ENCODE peak calls at places on chromosomes 1 and 21, in seven cellular contexts. C, U, G, K, Z, R and M are unnamed samples.

GRCh38 chr21:46161180-46161799 is 5.9 kb upstream of the FTCD start:
- DNase-seq in C (no peak), U (peak), G (no peak), K (no peak), Z (no peak), R (peak), M (no peak)

GRCh38 chr1:212229654-212230053 is 55.6 kb upstream of the PPP2R5A start:
- DNase-seq in C (no peak), U (peak), G (no peak), K (no peak), Z (no peak), R (no peak), M (no peak)

GRCh38 chr21:46096997-46097825 is 701 bp upstream of the COL6A2 start:
- DNase-seq in C (no peak), U (peak), G (no peak), K (no peak), Z (peak), R (peak), M (no peak)

GRCh38 chr1:201016943-201017827 is 6.3 kb downstream of the KIF21B start:
- DNase-seq in C (no peak), U (peak), G (no peak), K (no peak), Z (peak), R (no peak), M (no peak)

GRCh38 chr1:78424720-78425119 is 66.1 kb upstream of the PTGFR start:
- DNase-seq in C (no peak), U (no peak), G (no peak), K (no peak), Z (no peak), R (no peak), M (no peak)

GRCh38 chr1:241627453-241628329 is 12.5 kb downstream of the CHML start:
- DNase-seq in C (peak), U (peak), G (peak), K (no peak), Z (no peak), R (no peak), M (no peak)

GRCh38 chr1:174968750-174969244 is 30.9 kb upstream of the CACYBP start:
- DNase-seq in C (no peak), U (no peak), G (peak), K (no peak), Z (no peak), R (no peak), M (peak)

GRCh38 chr1:90616395-90616794 is 100.7 kb downstream of the BARHL2 start:
- DNase-seq in C (peak), U (peak), G (peak), K (no peak), Z (no peak), R (no peak), M (no peak)

GRCh38 chr1:11067716-11068495 is 8.1 kb upstream of the SRM start:
- DNase-seq in C (no peak), U (no peak), G (no peak), K (no peak), Z (peak), R (no peak), M (no peak)

GRCh38 chr1:95451054-95451453 is 217.0 kb downstream of the RWDD3 start:
- DNase-seq in C (peak), U (no peak), G (no peak), K (no peak), Z (no peak), R (no peak), M (no peak)

GRCh38 chr1:204331275-204331674 is 28.5 kb downstream of the PLEKHA6 start:
- DNase-seq in C (no peak), U (no peak), G (no peak), K (no peak), Z (peak), R (peak), M (no peak)

GRCh38 chr1:12100071-12100470 is 37.0 kb downstream of the TNFRSF8 start:
- DNase-seq in C (no peak), U (no peak), G (no peak), K (no peak), Z (no peak), R (no peak), M (no peak)

GRCh38 chr1:246748867-246749266 is 24.7 kb downstream of the SCCPDH start:
- DNase-seq in C (no peak), U (no peak), G (no peak), K (no peak), Z (no peak), R (peak), M (no peak)

GRCh38 chr1:225454733-225455132 is 26.9 kb upstream of the LBR start:
- DNase-seq in C (no peak), U (no peak), G (peak), K (no peak), Z (no peak), R (no peak), M (peak)

GRCh38 chr1:111672338-111672737 is 52.7 kb downstream of the RAP1A start:
- DNase-seq in C (peak), U (no peak), G (no peak), K (no peak), Z (no peak), R (no peak), M (no peak)

GRCh38 chr1:44571712-44572571 is 102.3 kb downstream of the TMEM53 start:
- DNase-seq in C (peak), U (peak), G (peak), K (no peak), Z (no peak), R (no peak), M (no peak)

GRCh38 chr1:16254263-16254948 is 17.4 kb upstream of the CPLANE2 start:
- DNase-seq in C (no peak), U (no peak), G (no peak), K (no peak), Z (no peak), R (no peak), M (no peak)

GRCh38 chr21:46153259-46154154 is 1.9 kb downstream of the FTCD start:
- DNase-seq in C (peak), U (peak), G (peak), K (no peak), Z (peak), R (peak), M (peak)

GRCh38 chr1:211822677-211823426 is 7.7 kb downstream of the LPGAT1 start:
- DNase-seq in C (no peak), U (no peak), G (no peak), K (no peak), Z (no peak), R (no peak), M (no peak)

GRCh38 chr1:155127672-155128468 is at the start of gene EFNA1:
- DNase-seq in C (peak), U (peak), G (peak), K (no peak), Z (peak), R (peak), M (peak)

GRCh38 chr1:64291931-64292330 is 88.5 kb downstream of the UBE2U start:
- DNase-seq in C (no peak), U (no peak), G (no peak), K (no peak), Z (no peak), R (no peak), M (no peak)

GRCh38 chr1:107574044-107574443 is 390.9 kb downstream of the VAV3 start:
- DNase-seq in C (no peak), U (no peak), G (no peak), K (no peak), Z (no peak), R (no peak), M (no peak)

GRCh38 chr21:34280389-34280795 is 83.4 kb upstream of the KCNE2 start:
- DNase-seq in C (no peak), U (no peak), G (no peak), K (no peak), Z (no peak), R (peak), M (no peak)

GRCh38 chr1:7406641-7407546 is 364.2 kb upstream of the VAMP3 start:
- DNase-seq in C (no peak), U (no peak), G (no peak), K (no peak), Z (peak), R (peak), M (no peak)